ENCODE peak calls at places on chromosome 1, in seven cellular contexts. Z, W, A, P, M, C and K are unnamed samples.

GRCh38 chr1:15288173-15288926 is 41.3 kb downstream of the FHAD1 start:
- DNase-seq in Z (no peak), W (no peak), A (no peak), P (no peak), M (no peak), C (no peak), K (no peak)

GRCh38 chr1:84298688-84299535 is 2.6 kb upstream of the SAMD13 start:
- DNase-seq in Z (no peak), W (peak; percentile 54), A (no peak), P (peak; percentile 47), M (peak; percentile 64), C (no peak), K (peak; percentile 51)

GRCh38 chr1:226308166-226308722 is 720 bp downstream of the LIN9 start:
- DNase-seq in Z (no peak), W (no peak), A (no peak), P (peak; percentile 24), M (peak; percentile 58), C (no peak), K (no peak)

GRCh38 chr1:16905856-16906702 is 10.3 kb downstream of the RNU1-2 start:
- DNase-seq in Z (peak; percentile 23), W (no peak), A (no peak), P (no peak), M (no peak), C (no peak), K (no peak)

GRCh38 chr1:74512516-74512915 is at the start of gene LRRC53:
- DNase-seq in Z (no peak), W (no peak), A (no peak), P (peak; percentile 60), M (no peak), C (no peak), K (no peak)

GRCh38 chr1:160837558-160838205 is 25.0 kb downstream of the CD244 start:
- DNase-seq in Z (no peak), W (no peak), A (no peak), P (no peak), M (peak; percentile 92), C (peak; percentile 71), K (peak; percentile 89)

GRCh38 chr1:186244825-186245224 is 130.2 kb downstream of the TPR start:
- DNase-seq in Z (no peak), W (peak; percentile 11), A (no peak), P (no peak), M (no peak), C (no peak), K (no peak)

GRCh38 chr1:2320760-2321159 is 70.6 kb downstream of the MORN1 start:
- DNase-seq in Z (no peak), W (no peak), A (no peak), P (no peak), M (no peak), C (no peak), K (no peak)

GRCh38 chr1:77382361-77382760 is 100.5 kb downstream of the AK5 start:
- DNase-seq in Z (peak; percentile 4), W (no peak), A (no peak), P (no peak), M (no peak), C (no peak), K (no peak)

GRCh38 chr1:213135572-213135971 is 84.5 kb downstream of the RPS6KC1 start:
- DNase-seq in Z (no peak), W (no peak), A (no peak), P (no peak), M (no peak), C (no peak), K (no peak)

GRCh38 chr1:84504580-84505021 is 1.6 kb upstream of the SPATA1 start:
- DNase-seq in Z (peak; percentile 62), W (no peak), A (no peak), P (no peak), M (no peak), C (no peak), K (no peak)

GRCh38 chr1:219945795-219946194 is 17.4 kb upstream of the SLC30A10 start:
- DNase-seq in Z (no peak), W (no peak), A (no peak), P (no peak), M (no peak), C (no peak), K (no peak)

GRCh38 chr1:203311368-203312301 is 6.3 kb downstream of the BTG2 start:
- DNase-seq in Z (no peak), W (no peak), A (no peak), P (no peak), M (no peak), C (no peak), K (no peak)

GRCh38 chr1:11929849-11930248 is 3.6 kb upstream of the KIAA2013 start:
- DNase-seq in Z (no peak), W (no peak), A (peak; percentile 43), P (no peak), M (no peak), C (no peak), K (no peak)

GRCh38 chr1:39048745-39049370 is 22.7 kb downstream of the NDUFS5 start:
- DNase-seq in Z (no peak), W (no peak), A (no peak), P (no peak), M (no peak), C (no peak), K (no peak)

GRCh38 chr1:51671527-51672325 is 54.8 kb downstream of the OSBPL9 start:
- DNase-seq in Z (peak; percentile 78), W (no peak), A (no peak), P (no peak), M (no peak), C (no peak), K (no peak)

GRCh38 chr1:85244271-85245053 is 15.0 kb downstream of the C1orf52 start:
- DNase-seq in Z (peak; percentile 39), W (no peak), A (no peak), P (no peak), M (no peak), C (no peak), K (no peak)

GRCh38 chr1:240306673-240307072 is 215.0 kb downstream of the FMN2 start:
- DNase-seq in Z (no peak), W (no peak), A (no peak), P (no peak), M (no peak), C (no peak), K (no peak)